ENCODE peak calls at places on chromosomes 6 and 20, in five cellular contexts. K is HFFc6; L is CD8-positive, alpha-beta T cell; Y is brain microvascular endothelial cell; R is upper lobe of right lung. B is an unnamed sample.
A peak's percentile ranks its signal among the peaks of the same experiment; 100 is the strongest.

GRCh38 chr20:8568068-8568467 is 436.0 kb downstream of the PLCB1 start:
- DNase-seq in L (no peak), K (no peak), Y (no peak), R (no peak), B (no peak)

GRCh38 chr6:21595265-21595950 is 1.9 kb downstream of the SOX4 start:
- DNase-seq in Y (no peak), K (no peak), R (peak; percentile 77), L (no peak), B (no peak)

GRCh38 chr6:41572613-41573012 is 26.4 kb downstream of the FOXP4 start:
- DNase-seq in L (no peak), K (no peak), Y (no peak), R (no peak), B (no peak)

GRCh38 chr20:51750770-51751388 is 17.3 kb downstream of the ATP9A start:
- DNase-seq in Y (no peak), L (no peak), R (no peak), K (no peak), B (no peak)

GRCh38 chr6:127566671-127567070 is 10.3 kb upstream of the C6orf58 start:
- DNase-seq in R (no peak), K (no peak), L (no peak), Y (no peak), B (no peak)

GRCh38 chr6:85049282-85049681 is 284.9 kb upstream of the TBX18 start:
- DNase-seq in K (no peak), R (no peak), Y (peak; percentile 14), L (no peak), B (no peak)

GRCh38 chr20:33992923-33993799 is 550 bp upstream of the RALY start:
- DNase-seq in L (peak; percentile 100), R (peak; percentile 100), K (peak; percentile 97), Y (peak; percentile 98), B (peak; percentile 78)

GRCh38 chr20:19492937-19493336 is 265.1 kb upstream of the RIN2 start:
- DNase-seq in R (no peak), K (no peak), Y (no peak), L (no peak), B (no peak)

GRCh38 chr6:109362102-109362884 is 20.0 kb downstream of the CD164 start:
- DNase-seq in L (no peak), Y (no peak), K (no peak), R (no peak), B (no peak)

GRCh38 chr6:63560806-63561672 is 11.2 kb upstream of the LOC128125822 start:
- DNase-seq in Y (no peak), R (no peak), L (no peak), K (no peak), B (no peak)

GRCh38 chr6:21340563-21340962 is 253.0 kb upstream of the SOX4 start:
- DNase-seq in K (no peak), Y (no peak), L (no peak), R (no peak), B (no peak)

GRCh38 chr6:82823361-82823760 is 242.3 kb downstream of the UBE3D start:
- DNase-seq in K (no peak), Y (no peak), L (no peak), R (no peak), B (no peak)

GRCh38 chr6:6722195-6722594 is 133.7 kb downstream of the LY86 start:
- DNase-seq in Y (no peak), L (no peak), R (no peak), K (no peak), B (no peak)

GRCh38 chr20:63699466-63700198 is 3.2 kb downstream of the TNFRSF6B start:
- DNase-seq in R (no peak), L (no peak), Y (no peak), K (no peak), B (no peak)

GRCh38 chr6:38493929-38494547 is 145.7 kb downstream of the BTBD9 start:
- DNase-seq in K (peak; percentile 59), L (peak; percentile 85), R (no peak), Y (peak; percentile 81), B (no peak)

GRCh38 chr20:23629017-23629541 is 8.7 kb downstream of the CST3 start:
- DNase-seq in R (no peak), L (no peak), Y (peak; percentile 73), K (peak; percentile 39), B (no peak)

GRCh38 chr6:1091905-1092304 is 220.0 kb upstream of the FOXQ1 start:
- DNase-seq in L (no peak), Y (no peak), R (no peak), K (no peak), B (no peak)

GRCh38 chr6:16625319-16626240 is 135.7 kb downstream of the ATXN1 start:
- DNase-seq in R (no peak), L (no peak), K (peak; percentile 56), Y (peak; percentile 60), B (no peak)

GRCh38 chr6:72861059-72861458 is 239.2 kb downstream of the KCNQ5 start:
- DNase-seq in Y (no peak), R (no peak), K (no peak), L (no peak), B (no peak)

GRCh38 chr20:45235995-45236394 is 14.8 kb downstream of the SEMG2 start:
- DNase-seq in K (no peak), L (no peak), Y (no peak), R (peak; percentile 73), B (no peak)

GRCh38 chr6:14921170-14921569 is 324.7 kb upstream of the JARID2 start:
- DNase-seq in K (no peak), Y (no peak), L (no peak), R (peak; percentile 81), B (no peak)

GRCh38 chr6:11222385-11223277 is 9.8 kb downstream of the NEDD9 start:
- DNase-seq in R (no peak), K (no peak), L (no peak), Y (no peak), B (no peak)

GRCh38 chr20:25076731-25077609 is 5.0 kb downstream of the VSX1 start:
- DNase-seq in Y (no peak), K (no peak), R (no peak), L (peak; percentile 47), B (no peak)

GRCh38 chr6:4134841-4135664 is at the start of gene ECI2:
- DNase-seq in L (no peak), R (peak; percentile 89), K (peak; percentile 48), Y (no peak), B (peak; percentile 76)

GRCh38 chr20:23546435-23547144 is 21.7 kb downstream of the CST9L start:
- DNase-seq in K (no peak), L (no peak), Y (no peak), R (no peak), B (no peak)

GRCh38 chr20:47468290-47469050 is 33.2 kb upstream of the NCOA3 start:
- DNase-seq in Y (no peak), L (no peak), R (no peak), K (no peak), B (no peak)

GRCh38 chr6:154404791-154405400 is 48.3 kb upstream of the IPCEF1 start:
- DNase-seq in Y (peak; percentile 26), L (no peak), R (no peak), K (peak; percentile 79), B (no peak)

GRCh38 chr20:37142708-37143107 is 36.4 kb upstream of the RPN2 start:
- DNase-seq in R (no peak), K (peak; percentile 19), Y (no peak), L (no peak), B (no peak)

GRCh38 chr6:33317418-33317667 is 201 bp downstream of the ZBTB22 start:
- DNase-seq in K (no peak), Y (no peak), R (no peak), L (no peak), B (peak; percentile 55)

GRCh38 chr6:122530440-122531046 is 58.9 kb upstream of the SERINC1 start:
- DNase-seq in K (peak; percentile 59), Y (peak; percentile 80), R (no peak), L (peak; percentile 59), B (no peak)

GRCh38 chr6:51910846-51911245 is 176.6 kb downstream of the PKHD1 start:
- DNase-seq in R (no peak), K (no peak), Y (no peak), L (no peak), B (no peak)

GRCh38 chr20:60882776-60883303 is 369.2 kb upstream of the CDH4 start:
- DNase-seq in Y (no peak), R (no peak), K (no peak), L (no peak), B (no peak)

GRCh38 chr6:26017567-26017966 is 55.0 kb downstream of the TRIM38 start:
- DNase-seq in L (peak; percentile 80), K (peak; percentile 94), Y (peak; percentile 96), R (peak; percentile 81), B (no peak)

GRCh38 chr20:62614085-62614960 is 28.0 kb upstream of the SLCO4A1 start:
- DNase-seq in K (no peak), Y (no peak), L (no peak), R (no peak), B (no peak)

GRCh38 chr6:112717856-112718255 is 370.7 kb downstream of the RFPL4B start:
- DNase-seq in R (no peak), L (no peak), K (no peak), Y (no peak), B (no peak)

GRCh38 chr20:1440024-1440423 is 26.6 kb downstream of the NSFL1C start:
- DNase-seq in R (no peak), L (no peak), K (peak; percentile 21), Y (no peak), B (no peak)
- TF ChIP-seq CTCF in R (no peak), L (no peak), K (peak; percentile 73), Y (peak; percentile 69), B (peak; percentile 13)

DNA sequence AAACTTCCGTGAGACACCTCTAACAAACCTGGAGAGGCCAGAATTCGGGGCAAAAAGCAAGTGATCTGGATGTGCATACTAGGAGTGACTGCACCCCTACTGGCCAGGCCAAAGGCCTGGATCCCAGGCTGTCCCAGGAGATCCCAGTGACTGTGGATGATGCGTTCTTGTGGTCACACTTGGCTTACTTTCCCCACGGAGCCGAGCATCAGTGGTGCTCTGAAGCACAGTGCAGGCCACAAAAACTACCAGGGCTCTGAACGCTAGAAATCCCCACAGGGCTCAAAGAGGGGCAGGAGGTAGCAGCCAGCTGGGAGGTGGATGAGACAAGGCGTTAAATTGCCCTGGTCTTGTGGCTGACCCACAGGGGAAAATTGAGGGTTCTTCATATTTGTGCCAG is 7.1 kb downstream of the TRIM26 start:
- DNase-seq in Y (no peak), R (no peak), K (peak; percentile 14), L (no peak), B (no peak)
- TF ChIP-seq CTCF in Y (no peak), R (no peak), K (peak; percentile 27), L (no peak), B (no peak)

GRCh38 chr6:132466952-132467351 is 46.0 kb downstream of the STX7 start:
- DNase-seq in K (no peak), R (no peak), Y (no peak), L (no peak), B (no peak)
- TF ChIP-seq CTCF in K (no peak), R (no peak), Y (no peak), L (no peak), B (no peak)

DNA sequence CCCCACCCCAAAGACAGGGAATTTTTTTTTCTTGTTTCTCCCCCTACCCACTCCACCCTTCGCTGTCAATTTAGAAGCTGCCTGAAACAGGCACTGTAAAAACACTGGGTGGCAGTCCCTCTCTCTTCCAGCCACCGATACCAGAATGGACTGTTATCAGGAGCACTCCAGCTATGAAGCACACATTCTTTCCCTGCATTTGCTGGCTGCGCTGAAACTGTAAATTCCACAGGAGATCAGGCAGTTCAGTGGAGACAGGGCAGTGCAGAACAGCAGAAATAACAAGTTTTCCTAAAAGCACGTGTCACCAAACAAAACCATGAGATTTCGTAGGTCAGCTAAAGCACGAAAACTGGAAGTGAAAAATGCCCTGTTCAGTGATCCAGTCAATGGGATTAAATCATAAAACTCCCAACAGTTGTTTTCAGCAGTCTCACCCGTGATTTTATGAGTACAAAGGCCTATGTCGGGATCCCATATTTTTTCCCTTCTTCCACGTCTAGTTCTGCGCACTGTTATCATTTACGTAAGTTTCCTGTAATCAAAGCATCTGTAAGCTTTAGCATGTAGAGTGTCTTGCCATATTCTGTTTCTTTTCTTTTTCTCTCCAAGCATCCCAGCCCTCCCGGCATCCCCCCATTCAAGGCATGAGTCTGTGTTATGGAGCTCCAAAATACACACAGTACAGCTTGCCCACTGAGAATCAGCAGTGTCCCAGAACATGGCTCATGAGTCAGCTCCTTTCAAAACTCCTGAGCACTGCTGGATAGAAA is 359.9 kb upstream of the EPHA7 start:
- DNase-seq in Y (peak; percentile 77), R (no peak), K (no peak), L (no peak), B (no peak)
- TF ChIP-seq CTCF in Y (peak; percentile 55), R (no peak), K (no peak), L (no peak), B (no peak)

B was measured in D721Med.